ENCODE peak calls at places on chromosomes 2 and 18, in ten cellular contexts. S is epithelial cell of esophagus, D is upper lobe of right lung, Y is heart left ventricle, I is brain microvascular endothelial cell, B is IMR-90, F is OCI-LY7, N is choroid plexus epithelial cell, T is dorsolateral prefrontal cortex, U is right atrium auricular region. W is an unnamed sample.

GRCh38 chr18:57561728-57562423 is 24.6 kb downstream of the FECH start:
- DNase-seq in F (peak), B (peak), U (no peak), S (peak), D (no peak), I (peak), N (peak), Y (no peak), T (no peak), W (no peak)

GRCh38 chr2:204664708-204665121 is 119.4 kb downstream of the PARD3B start:
- DNase-seq in D (no peak), I (peak), B (peak), S (peak), N (peak), F (no peak), Y (no peak), T (no peak), U (no peak), W (no peak)

GRCh38 chr18:9105420-9105819 is 2.9 kb downstream of the NDUFV2 start:
- DNase-seq in Y (no peak), T (no peak), I (no peak), N (no peak), S (no peak), U (no peak), B (no peak), D (no peak), F (no peak), W (no peak)

GRCh38 chr2:219453691-219454131 is 19.1 kb downstream of the SPEG start:
- DNase-seq in N (peak), D (no peak), Y (peak), T (no peak), I (no peak), F (no peak), U (peak), B (peak), S (peak), W (no peak)

GRCh38 chr2:9703701-9704221 is 73.0 kb upstream of the YWHAQ start:
- DNase-seq in Y (no peak), N (peak), D (no peak), U (no peak), F (no peak), S (peak), I (peak), B (peak), T (no peak), W (no peak)

GRCh38 chr2:208006325-208006724 is 19.0 kb downstream of the PLEKHM3 start:
- DNase-seq in N (no peak), U (no peak), Y (no peak), B (no peak), F (no peak), D (no peak), T (no peak), I (no peak), S (peak), W (no peak)

GRCh38 chr2:84923009-84923408 is 17.6 kb downstream of the TMSB10 start:
- DNase-seq in S (no peak), B (no peak), D (no peak), T (no peak), N (no peak), F (no peak), U (no peak), I (no peak), Y (no peak), W (no peak)

GRCh38 chr2:98911376-98912154 is 24.5 kb downstream of the CRACDL start:
- DNase-seq in T (no peak), I (no peak), U (peak), D (peak), S (peak), N (peak), B (peak), Y (no peak), F (no peak), W (peak)

GRCh38 chr2:3535794-3536681 is 16.7 kb upstream of the ADI1 start:
- DNase-seq in T (no peak), B (peak), U (peak), N (peak), D (no peak), Y (peak), S (peak), I (peak), F (peak), W (no peak)

GRCh38 chr18:69968073-69968472 is 20.4 kb upstream of the CD226 start:
- DNase-seq in N (no peak), T (no peak), U (no peak), F (no peak), Y (no peak), D (no peak), I (no peak), B (no peak), S (no peak), W (no peak)

GRCh38 chr2:28681216-28681981 is 70.2 kb upstream of the PPP1CB start:
- DNase-seq in T (no peak), U (no peak), N (peak), I (peak), B (peak), Y (no peak), S (peak), F (peak), D (no peak), W (no peak)

GRCh38 chr18:23209031-23209430 is 73.7 kb downstream of the CABLES1 start:
- DNase-seq in U (no peak), Y (no peak), F (no peak), I (peak), D (no peak), S (peak), B (peak), T (no peak), N (peak), W (no peak)

GRCh38 chr2:98917031-98917459 is 19.0 kb downstream of the CRACDL start:
- DNase-seq in U (no peak), D (no peak), I (peak), N (peak), Y (no peak), B (peak), T (no peak), S (peak), F (no peak), W (no peak)

GRCh38 chr2:109156052-109156451 is 27.0 kb downstream of the SH3RF3 start:
- DNase-seq in F (no peak), U (no peak), T (no peak), B (no peak), D (no peak), N (peak), I (no peak), S (no peak), Y (no peak), W (no peak)

GRCh38 chr2:176699098-176699497 is 429.9 kb downstream of the MTX2 start:
- DNase-seq in D (no peak), U (no peak), Y (no peak), I (no peak), T (no peak), F (no peak), N (no peak), B (no peak), S (no peak), W (no peak)

GRCh38 chr18:62388855-62389760 is 64.0 kb downstream of the TNFRSF11A start:
- DNase-seq in B (no peak), U (no peak), D (no peak), S (peak), T (no peak), N (no peak), F (no peak), Y (no peak), I (no peak), W (no peak)

GRCh38 chr2:60230037-60230436 is 323.4 kb downstream of the BCL11A start:
- DNase-seq in D (no peak), B (no peak), Y (no peak), N (no peak), I (no peak), U (no peak), F (no peak), S (no peak), T (no peak), W (no peak)

GRCh38 chr2:122148128-122148792 is 392.8 kb downstream of the TSN start:
- DNase-seq in U (no peak), N (no peak), F (peak), S (no peak), Y (no peak), I (no peak), B (no peak), D (no peak), T (no peak), W (no peak)

GRCh38 chr2:173896755-173897154 is 68.4 kb downstream of the SP3 start:
- DNase-seq in Y (no peak), U (no peak), S (no peak), I (no peak), B (no peak), F (no peak), D (no peak), N (no peak), T (no peak), W (no peak)

GRCh38 chr2:101776172-101777043 is 78.9 kb downstream of the MAP4K4 start:
- DNase-seq in Y (no peak), T (no peak), I (peak), S (no peak), U (no peak), D (no peak), F (no peak), B (no peak), N (peak), W (no peak)

GRCh38 chr2:106566050-106566449 is 78.9 kb downstream of the CD8B2 start:
- DNase-seq in T (no peak), D (no peak), S (peak), U (no peak), I (peak), F (no peak), N (peak), Y (no peak), B (peak), W (no peak)

GRCh38 chr18:34884456-34884855 is 156.8 kb upstream of the MAPRE2 start:
- DNase-seq in N (no peak), U (no peak), I (no peak), B (no peak), S (no peak), T (no peak), Y (no peak), F (no peak), D (no peak), W (no peak)

GRCh38 chr18:9762561-9762960 is 54.5 kb downstream of the RAB31 start:
- DNase-seq in B (no peak), U (no peak), N (no peak), D (no peak), S (no peak), T (no peak), Y (no peak), F (no peak), I (no peak), W (no peak)

GRCh38 chr2:218396688-218397501 is 2.8 kb upstream of the CTDSP1 start:
- DNase-seq in F (peak), D (peak), Y (peak), T (no peak), U (peak), S (peak), B (peak), N (peak), I (peak), W (no peak)

GRCh38 chr2:218397502-218398436 is 1.9 kb upstream of the CTDSP1 start:
- DNase-seq in S (peak), F (peak), I (peak), N (peak), T (no peak), D (peak), B (peak), Y (peak), U (peak), W (no peak)

GRCh38 chr2:218399391-218400166 is at the start of gene CTDSP1:
- DNase-seq in F (peak), B (peak), U (peak), D (peak), T (peak), S (peak), I (peak), Y (peak), N (peak), W (peak)

GRCh38 chr2:218400167-218400929 is 680 bp downstream of the CTDSP1 start:
- DNase-seq in D (peak), U (no peak), B (no peak), F (peak), T (no peak), I (no peak), S (peak), Y (peak), N (peak), W (no peak)

DNA sequence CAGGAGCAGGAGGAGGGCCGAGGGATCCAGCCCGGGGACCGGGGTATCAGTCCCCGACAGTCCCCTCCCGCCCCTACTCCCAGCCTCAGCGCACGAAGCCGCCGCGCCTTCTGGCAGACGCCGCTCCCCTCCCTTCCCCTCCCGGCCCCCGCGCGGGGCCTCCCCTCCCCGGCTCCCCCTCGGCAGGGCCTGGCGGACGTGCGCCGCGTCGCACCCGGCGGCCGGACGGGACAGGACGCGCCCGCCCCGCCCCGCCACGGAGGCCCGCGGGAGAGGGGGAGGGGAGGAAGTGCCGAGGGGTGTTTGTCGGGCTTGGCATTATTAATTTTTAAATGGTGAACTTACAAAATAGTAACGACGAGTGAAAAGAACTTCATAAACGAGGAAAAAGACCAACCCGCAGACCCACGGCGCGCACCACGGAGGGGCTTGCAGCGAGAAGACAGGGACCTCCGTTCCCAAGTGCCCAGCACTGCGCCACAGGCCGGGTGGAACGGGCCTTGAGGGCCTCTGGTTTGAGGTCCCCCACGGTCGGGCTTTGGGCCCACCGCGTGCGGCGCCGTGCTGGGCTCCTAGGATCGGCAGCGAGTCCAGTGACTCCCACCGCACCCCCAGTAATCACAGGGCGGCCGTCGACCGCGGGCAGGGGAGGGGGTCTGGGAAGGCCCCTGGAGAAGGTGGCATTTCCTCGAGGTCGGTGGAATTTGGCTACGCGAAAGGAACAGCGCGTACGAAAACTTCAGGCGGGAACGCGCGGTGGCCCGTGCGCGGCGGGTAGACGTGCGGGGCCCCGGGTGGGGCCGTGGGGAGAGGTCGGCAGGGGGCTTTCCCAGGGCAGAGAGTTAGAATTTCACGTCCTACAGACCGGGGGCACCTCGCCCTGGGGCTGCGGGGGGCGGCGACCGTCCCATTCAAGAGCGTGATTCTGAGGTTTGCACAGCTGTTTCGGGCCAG is 954 bp upstream of the CTDSP1 start:
- DNase-seq in S (peak), F (peak), T (no peak), D (peak), U (peak), B (peak), I (peak), N (peak), Y (peak), W (no peak)
- TF ChIP-seq CTCF in S (no peak), F (no peak), T (no peak), D (no peak), U (no peak), B (no peak), I (no peak), N (no peak), Y (no peak), W (peak)

GRCh38 chr2:202317080-202317859 is 51.7 kb downstream of the NOP58 start:
- DNase-seq in B (peak), I (peak), U (peak), F (no peak), N (peak), S (peak), D (no peak), T (no peak), Y (no peak), W (no peak)
- TF ChIP-seq CTCF in B (no peak), I (no peak), U (no peak), F (no peak), N (no peak), S (no peak), D (no peak), T (no peak), Y (no peak), W (no peak)

GRCh38 chr2:898319-898718 is 52.3 kb upstream of the SNTG2 start:
- DNase-seq in B (no peak), Y (no peak), S (no peak), U (peak), F (peak), I (no peak), T (no peak), D (no peak), N (peak), W (no peak)
- TF ChIP-seq CTCF in B (no peak), Y (no peak), S (no peak), U (no peak), F (peak), I (peak), T (no peak), D (no peak), N (peak), W (peak)

DNA sequence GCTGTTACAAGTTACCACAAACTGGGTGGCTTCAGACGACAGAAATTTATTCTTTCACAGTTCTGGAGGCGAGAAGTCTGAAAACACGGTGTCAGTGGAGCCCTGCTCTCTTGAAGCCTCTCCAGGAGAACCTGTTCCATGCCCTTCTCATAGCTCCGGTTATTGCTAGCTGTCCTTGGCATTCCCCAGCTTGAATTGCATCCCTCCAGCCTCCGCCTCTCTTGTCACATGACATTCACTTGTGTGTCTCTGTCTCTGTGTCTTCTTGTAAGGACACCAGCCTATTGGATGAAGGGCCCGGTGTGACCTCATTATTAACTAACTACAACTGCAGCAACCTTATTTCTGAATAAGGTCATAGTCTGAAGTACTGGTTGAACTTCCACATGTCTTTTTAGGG is 4.6 kb upstream of the PRSS56 start:
- DNase-seq in Y (no peak), B (no peak), N (no peak), F (no peak), D (no peak), I (no peak), U (no peak), S (no peak), T (no peak), W (no peak)
- TF ChIP-seq CTCF in Y (no peak), B (no peak), N (no peak), F (no peak), D (no peak), I (no peak), U (no peak), S (no peak), T (no peak), W (no peak)

DNA sequence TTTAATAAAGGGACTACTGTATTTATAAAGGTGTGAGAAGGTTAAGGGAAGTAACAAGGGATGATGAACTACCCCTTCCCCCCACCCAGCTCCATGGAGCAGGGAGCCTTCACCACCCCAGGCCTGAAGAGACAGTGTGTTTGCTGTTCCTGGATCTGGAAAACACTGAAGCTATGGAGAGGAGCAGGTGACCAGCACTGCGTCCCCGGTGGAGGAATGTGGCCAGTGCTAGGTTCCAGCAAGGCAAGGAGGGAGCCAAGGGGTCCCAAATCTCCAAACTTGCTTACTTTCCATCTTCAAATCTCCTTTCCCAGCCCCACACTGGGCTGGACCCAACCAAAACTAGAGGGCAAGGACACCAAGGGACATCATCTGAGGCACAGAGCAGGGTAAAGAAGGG is 128.7 kb upstream of the CD302 start:
- DNase-seq in U (no peak), I (no peak), Y (no peak), T (no peak), D (no peak), B (no peak), S (no peak), F (no peak), N (no peak), W (no peak)
- TF ChIP-seq CTCF in U (no peak), I (no peak), Y (no peak), T (no peak), D (no peak), B (no peak), S (no peak), F (no peak), N (no peak), W (no peak)

DNA sequence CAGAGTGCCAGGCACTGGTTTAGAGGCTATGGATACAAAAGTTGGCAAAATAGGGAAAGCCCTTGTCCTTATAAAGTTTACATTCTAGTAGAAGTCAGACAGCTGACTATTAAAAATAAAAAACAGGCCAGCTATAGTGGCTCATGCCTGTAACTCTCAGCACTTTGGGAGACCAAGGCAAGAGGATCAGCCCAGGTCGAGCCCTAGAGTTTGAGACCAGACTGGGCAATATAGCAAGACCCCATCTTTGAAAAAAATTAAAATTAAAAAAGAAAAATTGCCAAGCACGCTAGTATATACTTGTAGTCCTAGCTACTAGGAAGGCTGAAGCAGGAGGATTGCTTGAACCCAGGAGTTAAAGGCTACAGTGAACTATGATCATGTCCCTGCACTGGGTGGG is 12.5 kb downstream of the ERICH2 start:
- DNase-seq in Y (no peak), F (no peak), B (no peak), U (no peak), S (no peak), T (no peak), N (no peak), D (no peak), I (no peak), W (no peak)
- TF ChIP-seq CTCF in Y (no peak), F (no peak), B (no peak), U (no peak), S (no peak), T (no peak), N (no peak), D (no peak), I (no peak), W (no peak)

DNA sequence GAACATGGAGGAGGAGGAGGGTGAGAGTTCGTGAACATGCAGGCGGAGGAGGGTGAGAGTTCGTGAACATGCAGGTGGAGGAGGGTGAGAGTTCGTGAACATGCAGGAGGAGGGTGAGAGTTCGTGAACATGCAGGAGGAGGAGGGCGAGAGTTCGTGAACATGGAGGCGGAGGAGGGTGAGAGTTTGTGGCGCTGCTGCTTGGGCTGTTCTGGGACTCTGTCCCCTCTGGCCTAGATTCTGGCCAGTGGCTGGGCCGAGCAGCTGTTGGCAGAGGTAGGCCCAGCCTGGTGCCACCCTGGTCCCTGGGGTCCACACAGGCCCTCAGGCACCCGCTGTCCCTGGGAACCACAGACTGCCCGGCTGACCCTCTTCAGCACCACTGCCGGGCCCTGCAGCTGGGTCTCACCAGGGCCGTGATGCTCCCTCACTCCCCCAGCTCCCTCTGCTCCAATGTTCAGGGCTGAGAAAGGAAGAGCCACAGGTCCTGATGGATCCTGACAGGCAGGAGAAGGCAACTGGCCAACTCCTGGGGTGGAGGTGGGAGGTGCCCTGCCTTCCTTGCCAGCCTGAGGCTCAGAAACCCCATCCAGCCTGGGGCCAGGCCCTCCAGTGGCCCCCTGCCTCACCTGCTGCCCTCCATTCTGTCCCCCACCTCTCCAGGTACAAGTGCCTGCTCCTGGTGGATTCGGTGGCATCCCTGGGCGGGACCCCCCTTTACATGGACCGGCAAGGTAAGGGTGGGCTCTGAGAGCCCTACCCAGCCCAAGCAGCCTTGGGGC is 3.9 kb downstream of the AGXT start:
- DNase-seq in U (no peak), S (no peak), B (no peak), D (no peak), F (no peak), N (no peak), T (no peak), Y (no peak), I (no peak), W (no peak)
- TF ChIP-seq CTCF in U (no peak), S (no peak), B (no peak), D (no peak), F (no peak), N (no peak), T (no peak), Y (no peak), I (no peak), W (no peak)

W was measured in type B pancreatic cell.